ENCODE peak calls at places on chromosome 3, in ten cellular contexts. Y is COR-L47; P is GDM1; K is psoas muscle; I is NCI-H460; O is amniotic stem cell; L is CD4-positive, alpha-beta memory T cell; C is GM20000; J is GM06990; B is LoVo. F is an unnamed sample.

GRCh38 chr3:193768069-193768391 is 175.0 kb downstream of the OPA1 start:
- DNase-seq in Y (no peak), P (no peak), K (no peak), I (no peak), O (no peak), L (no peak), C (no peak), J (no peak), B (no peak), F (no peak)

GRCh38 chr3:31615071-31615875 is 82.5 kb downstream of the STT3B start:
- DNase-seq in Y (no peak), P (no peak), K (no peak), I (no peak), O (no peak), L (no peak), C (no peak), J (no peak), B (no peak), F (no peak)

GRCh38 chr3:32238816-32239637 is 547 bp downstream of the CMTM8 start:
- DNase-seq in Y (no peak), P (peak; percentile 35), K (peak; percentile 32), I (no peak), O (no peak), L (peak; percentile 38), C (peak; percentile 38), J (peak; percentile 21), B (peak; percentile 31), F (peak; percentile 77)

GRCh38 chr3:19077388-19077787 is 70.9 kb upstream of the KCNH8 start:
- DNase-seq in Y (no peak), P (no peak), K (no peak), I (no peak), O (no peak), L (no peak), C (no peak), J (no peak), B (no peak), F (no peak)

GRCh38 chr3:123883656-123884257 is 375 bp downstream of the MYLK start:
- DNase-seq in Y (no peak), P (no peak), K (peak; percentile 17), I (no peak), O (no peak), L (no peak), C (no peak), J (no peak), B (no peak), F (no peak)

GRCh38 chr3:71203727-71204488 is 379.6 kb downstream of the FOXP1 start:
- DNase-seq in Y (no peak), P (no peak), K (no peak), I (no peak), O (no peak), L (no peak), C (no peak), J (no peak), B (no peak), F (no peak)

GRCh38 chr3:129343643-129344360 is 65.1 kb downstream of the HMCES start:
- DNase-seq in Y (no peak), P (no peak), K (peak; percentile 55), I (peak; percentile 14), O (no peak), L (peak; percentile 11), C (peak; percentile 64), J (no peak), B (no peak), F (peak; percentile 22)

GRCh38 chr3:158121295-158121694 is 11.4 kb downstream of the RSRC1 start:
- DNase-seq in Y (no peak), P (no peak), K (no peak), I (no peak), O (no peak), L (no peak), C (no peak), J (no peak), B (no peak), F (no peak)

GRCh38 chr3:169133178-169134161 is 530.0 kb downstream of the MECOM start:
- DNase-seq in Y (peak; percentile 8), P (no peak), K (no peak), I (no peak), O (peak; percentile 14), L (no peak), C (no peak), J (no peak), B (peak; percentile 15), F (no peak)

GRCh38 chr3:45701167-45701867 is 12.1 kb downstream of the SACM1L start:
- DNase-seq in Y (no peak), P (no peak), K (no peak), I (no peak), O (no peak), L (no peak), C (no peak), J (no peak), B (no peak), F (no peak)